ENCODE peak calls at places on chromosomes 16 and 17, in six cellular contexts. M is effector memory CD4-positive, alpha-beta T cell; S is neural progenitor cell; P is MM.1S; A is kidney; I is tibial nerve. L is an unnamed sample. For H3K36me3, the result is how much of the 10 kb centered on the place peaks cover.

GRCh38 chr17:15740570-15741120 is 8.6 kb downstream of the TBC1D26 start:
- DNase-seq in M (no peak), S (no peak), P (no peak), A (peak), I (no peak), L (no peak)

GRCh38 chr17:78665952-78666920 is 89.0 kb upstream of the DNAH17 start:
- DNase-seq in M (peak), S (peak), P (no peak), A (no peak), I (peak), L (no peak)

GRCh38 chr17:73317554-73318426 is 6.0 kb upstream of the CDC42EP4 start:
- DNase-seq in M (no peak), S (no peak), P (no peak), A (no peak), I (no peak), L (no peak)

GRCh38 chr17:78269893-78270490 is 38.6 kb downstream of the TMEM235 start:
- DNase-seq in M (no peak), S (peak), P (no peak), A (no peak), I (no peak), L (no peak)

GRCh38 chr17:11705111-11705510 is 106.8 kb downstream of the DNAH9 start:
- DNase-seq in M (no peak), S (no peak), P (no peak), A (no peak), I (no peak), L (no peak)

GRCh38 chr17:2192367-2193028 is 111.1 kb downstream of the SMG6 start:
- DNase-seq in M (no peak), S (no peak), P (no peak), A (no peak), I (no peak), L (no peak)

GRCh38 chr16:56569971-56570370 is 5.1 kb downstream of the MT4 start:
- DNase-seq in M (no peak), S (no peak), P (no peak), A (no peak), I (no peak), L (no peak)

GRCh38 chr17:19248923-19249574 is 11.9 kb downstream of the EPN2 start:
- DNase-seq in M (no peak), S (no peak), P (no peak), A (peak), I (no peak), L (no peak)

GRCh38 chr16:87050142-87050541 is 267.1 kb downstream of the C16orf95 start:
- DNase-seq in M (no peak), S (no peak), P (no peak), A (peak), I (no peak), L (no peak)

GRCh38 chr17:77742579-77742978 is 215.9 kb upstream of the TNRC6C start:
- DNase-seq in M (no peak), S (peak), P (no peak), A (no peak), I (no peak), L (no peak)

GRCh38 chr17:73643012-73643845 is 1.0 kb downstream of the SDK2 start:
- DNase-seq in M (no peak), S (peak), P (no peak), A (peak), I (no peak), L (no peak)

GRCh38 chr16:1655269-1655807 is 22.7 kb upstream of the JPT2 start:
- DNase-seq in M (no peak), S (no peak), P (no peak), A (no peak), I (no peak), L (no peak)

GRCh38 chr16:1659071-1659470 is 19.0 kb upstream of the JPT2 start:
- DNase-seq in M (no peak), S (no peak), P (no peak), A (no peak), I (no peak), L (no peak)

GRCh38 chr16:1657841-1658240 is 20.2 kb upstream of the JPT2 start:
- DNase-seq in M (no peak), S (no peak), P (no peak), A (no peak), I (no peak), L (no peak)

GRCh38 chr16:1655909-1656807 is 21.9 kb upstream of the JPT2 start:
- DNase-seq in M (no peak), S (no peak), P (no peak), A (peak), I (no peak), L (no peak)

DNA sequence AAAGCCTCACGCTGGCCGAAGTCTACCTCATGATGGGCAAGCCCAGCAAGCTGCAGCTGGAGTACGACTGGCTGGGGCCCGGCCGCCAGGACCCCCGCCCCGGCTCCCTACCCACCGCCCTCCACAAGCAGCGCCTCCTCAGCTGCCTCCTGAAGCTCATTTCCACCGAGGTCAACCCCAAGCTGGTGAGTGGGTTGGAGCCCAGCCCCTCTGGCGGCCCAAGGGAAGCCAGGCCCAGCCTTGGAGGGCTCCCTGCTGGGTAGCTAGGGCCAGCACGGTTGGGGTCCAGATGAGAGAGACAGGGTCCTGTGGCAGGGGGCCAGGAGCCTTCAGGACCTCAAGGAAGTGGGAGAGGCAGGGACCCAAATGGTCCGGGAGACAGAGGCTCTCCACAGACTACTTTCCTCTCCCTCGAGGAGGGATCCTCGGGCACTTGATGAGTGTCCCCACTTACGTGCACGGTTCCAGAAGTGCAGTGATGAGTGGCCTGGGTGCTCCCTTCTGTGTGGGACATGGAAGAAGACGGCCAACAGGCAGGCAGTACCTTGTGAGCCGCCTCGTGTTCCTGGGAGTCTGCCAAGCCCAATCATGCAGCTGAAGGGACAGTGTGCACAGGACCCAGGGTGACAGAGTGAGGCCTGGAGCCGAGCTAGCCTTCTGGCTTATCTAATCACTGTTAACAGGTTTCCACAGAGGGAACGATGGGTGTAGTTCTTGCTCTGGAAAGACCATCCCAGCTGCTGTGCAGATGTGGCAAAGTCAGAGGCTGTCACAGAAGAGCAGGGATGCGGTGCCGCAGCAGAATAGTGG is 21.1 kb upstream of the JPT2 start:
- DNase-seq in M (no peak), S (no peak), P (no peak), A (no peak), I (no peak), L (no peak)
- H3K36me3 ChIP-seq in M (half or more), S (under half), P (under half), A (under half), I (under half), L (under half)

DNA sequence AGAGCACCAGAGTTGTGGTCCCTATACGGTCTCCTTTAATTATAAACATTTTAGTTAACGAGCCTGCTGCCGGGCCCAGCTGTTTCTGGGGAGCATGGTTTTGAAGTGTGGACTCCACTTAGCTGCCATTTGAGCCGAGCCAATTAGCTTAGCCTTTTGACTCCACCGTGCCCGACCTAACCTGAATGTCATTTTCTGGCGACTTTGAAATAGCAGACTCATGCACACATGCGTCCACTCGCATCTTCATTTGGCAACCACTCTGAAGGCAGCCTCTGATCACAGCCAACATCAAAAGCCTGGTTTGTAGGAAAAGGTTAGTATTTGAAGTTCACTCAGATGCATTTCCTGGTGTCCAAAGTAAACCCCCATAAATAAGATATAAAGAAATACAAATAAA is 16.8 kb downstream of the AXIN2 start:
- DNase-seq in M (no peak), S (no peak), P (no peak), A (no peak), I (no peak), L (no peak)
- H3K36me3 ChIP-seq in M (half or more), S (under half), P (under half), A (under half), I (under half), L (under half)

GRCh38 chr16:25158401-25158800 is 46.9 kb downstream of the LCMT1 start:
- DNase-seq in M (no peak), S (no peak), P (no peak), A (no peak), I (no peak), L (no peak)
- H3K36me3 ChIP-seq in M (under half), S (under half), P (under half), A (under half), I (under half), L (under half)

GRCh38 chr17:49407981-49408501 is 6.6 kb downstream of the PHB1 start:
- DNase-seq in M (peak), S (peak), P (peak), A (peak), I (peak), L (peak)
- H3K36me3 ChIP-seq in M (half or more), S (under half), P (under half), A (half or more), I (under half), L (half or more)

GRCh38 chr17:9845306-9845705 is 19.6 kb downstream of the GLP2R start:
- DNase-seq in M (no peak), S (no peak), P (no peak), A (no peak), I (no peak), L (no peak)

GRCh38 chr17:9854255-9854654 is 28.5 kb downstream of the GLP2R start:
- DNase-seq in M (no peak), S (no peak), P (no peak), A (no peak), I (no peak), L (no peak)

GRCh38 chr17:9844153-9844552 is 18.4 kb downstream of the GLP2R start:
- DNase-seq in M (no peak), S (no peak), P (no peak), A (no peak), I (no peak), L (no peak)

GRCh38 chr17:9850151-9850550 is 24.4 kb downstream of the GLP2R start:
- DNase-seq in M (no peak), S (no peak), P (no peak), A (no peak), I (no peak), L (no peak)
- H3K36me3 ChIP-seq in M (under half), S (under half), P (under half), A (under half), I (under half), L (under half)

GRCh38 chr16:31273676-31274075 is 13.9 kb downstream of the ITGAM start:
- DNase-seq in M (no peak), S (no peak), P (no peak), A (no peak), I (no peak), L (no peak)
- H3K36me3 ChIP-seq in M (under half), S (under half), P (under half), A (under half), I (under half), L (under half)

GRCh38 chr17:60391419-60392041 is 403 bp downstream of the USP32 start:
- DNase-seq in M (no peak), S (peak), P (no peak), A (no peak), I (peak), L (no peak)

GRCh38 chr17:60392845-60393702 is 1.1 kb upstream of the USP32 start:
- DNase-seq in M (peak), S (peak), P (peak), A (peak), I (peak), L (peak)

GRCh38 chr17:60390223-60390622 is 1.7 kb downstream of the USP32 start:
- DNase-seq in M (no peak), S (no peak), P (no peak), A (peak), I (no peak), L (no peak)

GRCh38 chr17:60392042-60392844 is at the start of gene USP32:
- DNase-seq in M (peak), S (peak), P (peak), A (peak), I (peak), L (peak)

DNA sequence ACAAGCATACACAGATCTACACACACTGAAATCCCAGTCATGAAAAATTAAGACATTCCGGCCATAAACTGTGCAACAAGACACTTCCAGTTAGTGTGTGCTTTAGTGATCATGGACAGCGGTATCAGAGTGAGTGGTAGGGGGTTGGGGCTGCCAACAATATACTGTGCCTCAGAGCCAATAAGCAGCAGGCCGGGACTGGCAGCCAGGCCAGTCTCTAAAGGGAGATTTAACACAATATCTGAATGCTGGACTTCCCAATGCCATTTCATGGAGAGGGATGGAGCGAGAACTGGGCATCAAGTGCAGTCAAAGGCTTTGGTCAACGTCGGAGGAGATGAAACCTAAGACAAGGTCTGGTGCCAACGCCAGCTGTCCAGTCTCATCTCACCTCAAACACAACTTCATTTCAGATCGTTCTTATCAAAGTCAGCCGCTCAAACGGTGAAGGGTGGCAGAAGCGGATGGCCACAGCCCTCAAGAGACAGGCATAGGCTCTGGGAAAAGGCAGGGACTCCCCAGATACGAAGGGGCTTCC is 983 bp downstream of the USP32 start:
- DNase-seq in M (peak), S (peak), P (no peak), A (peak), I (peak), L (peak)
- H3K36me3 ChIP-seq in M (under half), S (under half), P (under half), A (under half), I (under half), L (under half)

GRCh38 chr16:89973654-89974335 is 25.2 kb downstream of the DEF8 start:
- DNase-seq in M (no peak), S (no peak), P (no peak), A (no peak), I (no peak), L (no peak)

GRCh38 chr16:89971495-89972243 is 23.1 kb downstream of the DEF8 start:
- DNase-seq in M (no peak), S (no peak), P (no peak), A (peak), I (no peak), L (no peak)

GRCh38 chr16:89972244-89973234 is 24.0 kb downstream of the DEF8 start:
- DNase-seq in M (peak), S (peak), P (peak), A (peak), I (peak), L (peak)

GRCh38 chr16:89973235-89973634 is 24.7 kb downstream of the DEF8 start:
- DNase-seq in M (no peak), S (no peak), P (no peak), A (no peak), I (no peak), L (no peak)

DNA sequence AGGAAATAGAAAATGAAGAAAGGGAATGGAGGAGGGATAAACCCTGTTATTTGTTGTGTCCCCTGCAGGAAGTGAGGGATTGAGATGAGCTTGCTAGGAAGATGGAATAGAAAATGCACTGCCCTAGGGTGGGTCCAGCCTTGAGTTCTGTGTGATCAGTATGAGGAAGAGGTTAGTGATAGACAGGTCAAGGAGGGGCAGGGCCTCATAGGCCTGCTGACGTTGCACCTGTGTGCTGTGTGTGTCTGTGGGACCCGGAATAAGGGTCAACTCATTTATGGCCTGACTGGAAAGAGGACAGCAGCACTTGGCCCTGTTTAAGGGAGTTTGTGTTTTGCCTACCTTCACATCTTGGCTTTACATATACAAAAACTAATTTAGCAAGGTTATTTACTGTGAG is 26.3 kb downstream of the DEF8 start:
- DNase-seq in M (no peak), S (no peak), P (no peak), A (no peak), I (no peak), L (no peak)
- H3K36me3 ChIP-seq in M (under half), S (under half), P (under half), A (under half), I (under half), L (under half)

L was measured in GM06990.